ENCODE peak calls at places on chromosomes 2 and 18, in nine cellular contexts. One of them, this sample, is unnamed.

GRCh38 chr2:140998577-140998976 is 1132.2 kb downstream of the LRP1B start:
- DNase-seq in HCT116: no peak
- DNase-seq in stomach: no peak
- DNase-seq in uterus: no peak
- DNase-seq in IMR-90: peak; percentile 18
- DNase-seq in A549: no peak
- DNase-seq in tibial nerve: no peak
- DNase-seq in adrenal gland: no peak
- DNase-seq in vagina: no peak
- DNase-seq in this sample: no peak

GRCh38 chr2:159797468-159798375 is at the start of gene CD302:
- DNase-seq in IMR-90: peak; percentile 45
- DNase-seq in uterus: peak; percentile 78
- DNase-seq in A549: peak; percentile 43
- DNase-seq in stomach: peak; percentile 58
- DNase-seq in vagina: no peak
- DNase-seq in adrenal gland: peak; percentile 68
- DNase-seq in tibial nerve: peak; percentile 62
- DNase-seq in HCT116: no peak
- DNase-seq in this sample: peak; percentile 92

GRCh38 chr18:68874361-68874760 is 76.5 kb downstream of the CCDC102B start:
- DNase-seq in stomach: no peak
- DNase-seq in vagina: no peak
- DNase-seq in uterus: no peak
- DNase-seq in tibial nerve: no peak
- DNase-seq in adrenal gland: no peak
- DNase-seq in A549: no peak
- DNase-seq in IMR-90: peak; percentile 41
- DNase-seq in HCT116: no peak
- DNase-seq in this sample: no peak

GRCh38 chr2:144320491-144320890 is 199.4 kb downstream of the ZEB2 start:
- DNase-seq in A549: no peak
- DNase-seq in HCT116: no peak
- DNase-seq in IMR-90: peak; percentile 28
- DNase-seq in tibial nerve: no peak
- DNase-seq in vagina: no peak
- DNase-seq in adrenal gland: peak; percentile 41
- DNase-seq in stomach: no peak
- DNase-seq in uterus: no peak
- DNase-seq in this sample: no peak

GRCh38 chr2:152718909-152719645 is 657 bp downstream of the ARL6IP6 start:
- DNase-seq in vagina: no peak
- DNase-seq in adrenal gland: peak; percentile 48
- DNase-seq in stomach: peak; percentile 51
- DNase-seq in A549: peak; percentile 25
- DNase-seq in HCT116: peak; percentile 59
- DNase-seq in tibial nerve: no peak
- DNase-seq in uterus: no peak
- DNase-seq in IMR-90: no peak
- DNase-seq in this sample: no peak

GRCh38 chr18:59968583-59968982 is 68.8 kb downstream of the PMAIP1 start:
- DNase-seq in IMR-90: no peak
- DNase-seq in HCT116: no peak
- DNase-seq in tibial nerve: no peak
- DNase-seq in uterus: no peak
- DNase-seq in vagina: no peak
- DNase-seq in A549: no peak
- DNase-seq in stomach: no peak
- DNase-seq in adrenal gland: no peak
- DNase-seq in this sample: no peak

GRCh38 chr2:88137833-88138232 is 10.0 kb upstream of the FABP1 start:
- DNase-seq in stomach: no peak
- DNase-seq in adrenal gland: no peak
- DNase-seq in A549: no peak
- DNase-seq in tibial nerve: no peak
- DNase-seq in HCT116: no peak
- DNase-seq in uterus: no peak
- DNase-seq in vagina: no peak
- DNase-seq in IMR-90: no peak
- DNase-seq in this sample: no peak

GRCh38 chr18:26863122-26863879 is 2.2 kb downstream of the AQP4 start:
- DNase-seq in A549: peak; percentile 15
- DNase-seq in tibial nerve: no peak
- DNase-seq in adrenal gland: peak; percentile 64
- DNase-seq in vagina: no peak
- DNase-seq in IMR-90: no peak
- DNase-seq in uterus: peak; percentile 27
- DNase-seq in stomach: peak; percentile 92
- DNase-seq in HCT116: no peak
- DNase-seq in this sample: peak; percentile 86

GRCh38 chr2:218569038-218569431 is 396 bp downstream of the CNOT9 start:
- DNase-seq in tibial nerve: no peak
- DNase-seq in HCT116: peak; percentile 23
- DNase-seq in stomach: peak; percentile 40
- DNase-seq in IMR-90: peak; percentile 83
- DNase-seq in A549: peak; percentile 13
- DNase-seq in vagina: no peak
- DNase-seq in adrenal gland: peak; percentile 69
- DNase-seq in uterus: peak; percentile 40
- DNase-seq in this sample: peak; percentile 55

GRCh38 chr2:37243435-37243834 is 12.0 kb downstream of the NDUFAF7 start:
- DNase-seq in adrenal gland: no peak
- DNase-seq in vagina: no peak
- DNase-seq in tibial nerve: no peak
- DNase-seq in stomach: no peak
- DNase-seq in A549: no peak
- DNase-seq in HCT116: no peak
- DNase-seq in IMR-90: no peak
- DNase-seq in uterus: no peak
- DNase-seq in this sample: no peak

GRCh38 chr2:171485116-171485515 is 37.2 kb upstream of the CYBRD1 start:
- DNase-seq in HCT116: no peak
- DNase-seq in tibial nerve: no peak
- DNase-seq in adrenal gland: no peak
- DNase-seq in uterus: no peak
- DNase-seq in vagina: no peak
- DNase-seq in IMR-90: peak; percentile 20
- DNase-seq in A549: no peak
- DNase-seq in stomach: no peak
- DNase-seq in this sample: no peak

GRCh38 chr2:197232010-197232409 is 78.6 kb downstream of the ANKRD44 start:
- DNase-seq in adrenal gland: no peak
- DNase-seq in tibial nerve: no peak
- DNase-seq in stomach: no peak
- DNase-seq in A549: no peak
- DNase-seq in uterus: no peak
- DNase-seq in HCT116: no peak
- DNase-seq in vagina: no peak
- DNase-seq in IMR-90: no peak
- DNase-seq in this sample: no peak

DNA sequence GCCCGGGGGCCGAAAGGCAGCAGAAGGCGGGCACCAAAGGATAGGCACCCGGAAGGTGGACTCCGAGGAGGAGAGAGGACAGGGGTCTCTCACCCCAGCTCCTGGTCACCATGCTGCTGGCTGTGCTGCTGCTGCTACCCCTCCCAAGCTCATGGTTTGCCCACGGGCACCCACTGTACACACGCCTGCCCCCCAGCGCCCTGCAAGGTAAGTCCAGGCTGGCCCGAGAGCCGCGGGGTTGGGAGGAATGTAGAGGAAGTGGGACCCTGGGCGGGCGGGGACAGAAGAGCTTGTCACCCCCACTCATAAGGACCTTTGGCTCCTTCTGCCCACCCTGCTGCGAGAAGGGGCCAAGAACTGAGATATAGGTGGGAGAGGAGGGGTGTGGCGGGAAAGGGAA is 301 bp downstream of the PRSS56 start:
- DNase-seq in tibial nerve: no peak
- DNase-seq in uterus: no peak
- DNase-seq in A549: no peak
- DNase-seq in HCT116: no peak
- DNase-seq in IMR-90: no peak
- DNase-seq in stomach: no peak
- DNase-seq in adrenal gland: no peak
- DNase-seq in vagina: no peak
- DNase-seq in this sample: no peak
- TF ChIP-seq CTCF in tibial nerve: no peak
- TF ChIP-seq CTCF in uterus: no peak
- TF ChIP-seq CTCF in A549: no peak
- TF ChIP-seq CTCF in HCT116: no peak
- TF ChIP-seq CTCF in IMR-90: no peak
- TF ChIP-seq CTCF in stomach: no peak
- TF ChIP-seq CTCF in adrenal gland: no peak
- TF ChIP-seq CTCF in vagina: no peak
- TF ChIP-seq CTCF in this sample: no peak

GRCh38 chr18:24396082-24396623 is 1.5 kb downstream of the OSBPL1A start:
- DNase-seq in IMR-90: peak; percentile 26
- DNase-seq in stomach: no peak
- DNase-seq in HCT116: no peak
- DNase-seq in uterus: no peak
- DNase-seq in adrenal gland: no peak
- DNase-seq in vagina: no peak
- DNase-seq in tibial nerve: no peak
- DNase-seq in A549: no peak
- DNase-seq in this sample: no peak

GRCh38 chr18:24395049-24395780 is 2.4 kb downstream of the OSBPL1A start:
- DNase-seq in A549: no peak
- DNase-seq in tibial nerve: no peak
- DNase-seq in IMR-90: peak; percentile 51
- DNase-seq in vagina: no peak
- DNase-seq in HCT116: no peak
- DNase-seq in stomach: no peak
- DNase-seq in adrenal gland: no peak
- DNase-seq in uterus: no peak
- DNase-seq in this sample: no peak

GRCh38 chr18:24397131-24397693 is 412 bp downstream of the OSBPL1A start:
- DNase-seq in stomach: peak; percentile 44
- DNase-seq in tibial nerve: peak; percentile 57
- DNase-seq in vagina: no peak
- DNase-seq in HCT116: peak; percentile 45
- DNase-seq in uterus: peak; percentile 38
- DNase-seq in adrenal gland: peak; percentile 86
- DNase-seq in A549: peak; percentile 33
- DNase-seq in IMR-90: peak; percentile 78
- DNase-seq in this sample: peak; percentile 62

GRCh38 chr18:24398515-24398914 is 891 bp upstream of the OSBPL1A start:
- DNase-seq in adrenal gland: no peak
- DNase-seq in uterus: no peak
- DNase-seq in HCT116: peak; percentile 45
- DNase-seq in vagina: no peak
- DNase-seq in A549: no peak
- DNase-seq in tibial nerve: no peak
- DNase-seq in stomach: no peak
- DNase-seq in IMR-90: peak; percentile 46
- DNase-seq in this sample: no peak

DNA sequence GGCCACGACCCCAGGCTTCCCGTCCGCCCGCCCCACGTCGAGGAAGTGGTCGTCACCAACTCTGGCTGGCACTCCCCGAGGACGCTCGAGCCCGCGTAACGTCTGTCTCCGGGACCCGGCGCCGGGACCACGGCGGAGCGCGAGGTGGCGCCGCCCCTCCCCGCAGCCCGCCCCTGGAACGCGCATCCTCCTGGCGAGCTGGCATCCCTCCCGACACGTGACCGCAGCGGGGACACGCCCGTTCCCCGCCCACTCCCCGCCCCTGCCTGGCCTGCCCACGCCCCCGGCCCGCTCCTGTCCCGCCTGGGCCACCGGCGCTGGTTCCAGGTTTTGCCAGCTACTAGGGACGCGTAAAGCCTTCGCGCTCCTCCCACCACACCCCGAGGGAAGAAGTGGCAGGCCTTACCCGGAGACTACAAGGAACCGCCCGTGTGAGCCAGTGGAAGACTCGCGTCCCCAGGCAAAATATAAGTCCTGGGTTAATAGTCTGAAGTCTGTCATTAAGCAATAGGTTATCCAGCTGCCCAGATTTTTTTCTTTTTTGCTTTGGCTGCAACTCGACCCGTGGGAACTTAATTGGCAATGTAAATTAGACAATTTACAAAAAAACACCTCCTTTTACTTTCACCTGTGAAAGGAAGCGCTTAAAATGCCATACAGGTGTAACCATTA is at the start of gene OSBPL1A:
- DNase-seq in IMR-90: peak; percentile 85
- DNase-seq in adrenal gland: peak; percentile 97
- DNase-seq in tibial nerve: peak; percentile 78
- DNase-seq in vagina: no peak
- DNase-seq in A549: peak; percentile 69
- DNase-seq in HCT116: peak; percentile 91
- DNase-seq in stomach: peak; percentile 96
- DNase-seq in uterus: peak; percentile 92
- DNase-seq in this sample: peak; percentile 96
- TF ChIP-seq POLR2A in IMR-90: peak; percentile 59
- TF ChIP-seq POLR2A in adrenal gland: peak; percentile 78
- TF ChIP-seq POLR2A in tibial nerve: peak; percentile 53
- TF ChIP-seq POLR2A in vagina: no peak
- TF ChIP-seq POLR2A in A549: peak; percentile 50
- TF ChIP-seq POLR2A in HCT116: peak; percentile 62
- TF ChIP-seq POLR2A in stomach: no peak
- TF ChIP-seq POLR2A in uterus: peak; percentile 54
- TF ChIP-seq POLR2A in this sample: peak; percentile 77

DNA sequence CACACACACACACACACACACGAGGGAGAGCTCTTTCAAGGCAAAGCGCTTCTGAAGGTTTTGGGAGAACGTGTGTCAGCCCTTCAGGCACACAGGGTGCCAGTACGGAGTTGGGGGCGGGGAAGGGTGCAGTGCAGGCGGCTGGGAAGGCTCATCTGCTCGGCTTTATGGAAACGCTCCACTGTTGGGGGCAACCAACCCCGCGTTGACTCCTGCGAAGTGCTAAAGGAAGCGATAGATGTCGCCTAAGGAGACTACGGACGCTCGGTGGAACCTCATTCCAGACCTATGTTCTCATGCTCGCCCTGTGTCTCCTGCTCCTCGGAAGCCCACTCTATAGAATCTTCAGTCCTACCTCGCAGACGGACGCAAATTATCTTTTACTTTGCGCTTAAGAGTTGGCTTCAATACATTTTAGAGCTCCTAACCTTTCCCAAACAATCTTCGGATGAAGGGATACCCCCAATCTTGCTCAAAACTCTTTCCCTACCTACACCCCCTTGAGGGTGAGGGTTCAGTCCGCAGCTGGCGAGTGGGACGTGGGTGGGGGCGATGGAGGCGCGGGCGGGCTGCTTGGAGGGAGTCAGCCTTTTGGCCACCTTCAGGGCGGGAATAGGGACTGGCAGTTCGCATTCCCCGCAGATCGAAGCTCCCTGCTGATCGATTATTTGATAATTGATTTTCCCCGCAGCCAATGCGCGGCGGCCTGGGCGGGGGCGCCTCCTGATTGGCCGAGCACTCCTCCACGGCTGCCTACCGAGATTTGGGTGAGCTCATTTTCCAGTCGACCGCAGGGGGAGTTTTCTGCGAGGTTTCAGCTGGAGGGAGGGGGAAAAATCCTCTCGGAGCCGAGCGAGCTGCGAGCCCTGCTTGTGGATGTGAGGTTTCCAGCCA is 1.9 kb upstream of the MEIS1 start:
- DNase-seq in stomach: peak; percentile 88
- DNase-seq in A549: peak; percentile 95
- DNase-seq in tibial nerve: peak; percentile 66
- DNase-seq in uterus: peak; percentile 94
- DNase-seq in adrenal gland: peak; percentile 95
- DNase-seq in HCT116: no peak
- DNase-seq in IMR-90: peak; percentile 98
- DNase-seq in vagina: no peak
- DNase-seq in this sample: peak; percentile 90
- TF ChIP-seq CTCF in stomach: no peak
- TF ChIP-seq CTCF in A549: no peak
- TF ChIP-seq CTCF in tibial nerve: no peak
- TF ChIP-seq CTCF in uterus: peak; percentile 16
- TF ChIP-seq CTCF in adrenal gland: peak; percentile 9
- TF ChIP-seq CTCF in HCT116: no peak
- TF ChIP-seq CTCF in IMR-90: no peak
- TF ChIP-seq CTCF in vagina: no peak
- TF ChIP-seq CTCF in this sample: no peak

GRCh38 chr2:121335294-121336290 is 50.6 kb upstream of the TFCP2L1 start:
- DNase-seq in uterus: no peak
- DNase-seq in HCT116: no peak
- DNase-seq in stomach: peak; percentile 24
- DNase-seq in vagina: no peak
- DNase-seq in tibial nerve: no peak
- DNase-seq in IMR-90: no peak
- DNase-seq in adrenal gland: no peak
- DNase-seq in A549: no peak
- DNase-seq in this sample: peak; percentile 33
- TF ChIP-seq POLR2A in uterus: no peak
- TF ChIP-seq POLR2A in HCT116: no peak
- TF ChIP-seq POLR2A in stomach: no peak
- TF ChIP-seq POLR2A in vagina: no peak
- TF ChIP-seq POLR2A in tibial nerve: no peak
- TF ChIP-seq POLR2A in IMR-90: no peak
- TF ChIP-seq POLR2A in adrenal gland: no peak
- TF ChIP-seq POLR2A in A549: no peak
- TF ChIP-seq POLR2A in this sample: no peak